ENCODE peak calls at places on chromosomes 1 and 21, in seven cellular contexts. V, B, D, Z, S, Y and P are unnamed samples.

GRCh38 chr1:84855947-84856660 is 36.9 kb downstream of the LPAR3 start:
- DNase-seq in S (no peak), Y (no peak), V (no peak), B (no peak), Z (no peak), D (no peak), P (no peak)

GRCh38 chr1:218775476-218776170 is 398.1 kb upstream of the LYPLAL1 start:
- DNase-seq in S (peak), V (no peak), D (peak), Y (no peak), B (no peak), Z (no peak), P (no peak)

GRCh38 chr21:14241322-14241721 is 25.4 kb downstream of the RBM11 start:
- DNase-seq in Y (no peak), D (no peak), V (no peak), Z (no peak), B (no peak), S (no peak), P (no peak)

GRCh38 chr21:26506951-26507350 is 66.1 kb downstream of the CYYR1 start:
- DNase-seq in Z (no peak), S (peak), Y (peak), D (peak), V (no peak), B (no peak), P (no peak)

GRCh38 chr1:41955461-41956159 is 36.9 kb upstream of the HIVEP3 start:
- DNase-seq in Z (no peak), S (peak), D (peak), B (no peak), Y (peak), V (no peak), P (peak)

GRCh38 chr1:236451796-236452373 is 57.8 kb downstream of the EDARADD start:
- DNase-seq in D (no peak), Z (no peak), B (no peak), V (no peak), Y (no peak), S (no peak), P (no peak)

GRCh38 chr1:183590225-183591191 is at the start of gene NCF2:
- DNase-seq in V (no peak), Y (no peak), S (peak), D (no peak), B (no peak), Z (no peak), P (no peak)

GRCh38 chr21:28150778-28151177 is 841.9 kb downstream of the LTN1 start:
- DNase-seq in D (peak), Z (no peak), B (no peak), S (no peak), V (no peak), Y (no peak), P (peak)

GRCh38 chr21:44299085-44299457 is 782 bp upstream of the PFKL start:
- DNase-seq in V (no peak), D (peak), Y (no peak), S (peak), B (no peak), Z (no peak), P (no peak)

DNA sequence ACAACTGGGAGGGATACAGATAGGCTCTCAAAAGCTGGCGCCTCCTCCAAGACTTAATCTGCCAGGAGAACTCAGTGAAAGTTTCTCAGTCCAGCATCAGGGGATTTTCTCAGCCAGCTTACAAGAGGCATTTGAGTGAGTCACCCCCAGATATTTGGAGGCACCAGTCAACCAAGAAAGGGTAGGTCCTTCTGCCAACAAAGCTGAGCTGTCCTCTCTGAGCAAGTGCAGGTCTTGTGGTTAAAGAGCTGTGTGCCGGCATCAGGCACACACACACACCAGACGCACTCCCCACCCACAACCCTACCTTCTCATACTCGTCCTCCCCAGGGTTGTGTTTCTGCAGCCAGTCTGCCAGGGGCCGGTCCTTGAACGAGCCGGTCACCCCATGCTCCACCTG is 27.0 kb upstream of the PPP1R15B start:
- DNase-seq in B (no peak), S (peak), Y (peak), Z (no peak), V (no peak), D (peak), P (peak)
- H3K4me3 ChIP-seq in B (no peak), S (peak), Y (no peak), Z (no peak), V (no peak), D (no peak), P (no peak)

GRCh38 chr1:67485046-67485811 is 55.0 kb upstream of the SERBP1 start:
- DNase-seq in Y (no peak), Z (no peak), V (no peak), S (no peak), D (no peak), B (no peak), P (no peak)

GRCh38 chr1:67482733-67483482 is 52.7 kb upstream of the SERBP1 start:
- DNase-seq in V (no peak), Z (no peak), D (no peak), B (no peak), S (no peak), Y (no peak), P (no peak)

GRCh38 chr1:67489643-67490042 is 59.4 kb upstream of the SERBP1 start:
- DNase-seq in Y (no peak), B (no peak), Z (no peak), S (peak), D (peak), V (no peak), P (no peak)

GRCh38 chr1:67479146-67479891 is 49.1 kb upstream of the SERBP1 start:
- DNase-seq in D (peak), V (no peak), Z (peak), S (peak), Y (peak), B (no peak), P (no peak)

DNA sequence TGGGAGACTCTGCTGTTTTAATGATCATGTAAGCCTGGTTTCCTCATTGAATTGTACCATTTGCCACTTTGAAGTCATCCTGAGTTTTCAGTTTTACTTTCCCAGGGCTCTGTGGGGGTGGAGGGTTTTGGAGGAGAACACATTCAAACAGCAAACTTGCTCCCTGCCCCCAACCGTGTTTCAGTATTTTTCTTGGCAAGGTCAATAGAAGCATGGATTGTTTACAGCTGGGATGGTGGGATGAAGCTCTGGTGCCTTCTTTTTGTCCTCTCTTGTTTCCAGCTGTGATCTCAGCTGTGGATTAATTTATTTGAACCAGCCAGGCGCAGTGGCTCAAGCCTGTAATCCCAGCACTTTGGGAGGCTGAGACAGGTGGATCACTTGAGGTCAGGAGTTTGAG is 54.3 kb upstream of the SERBP1 start:
- DNase-seq in Y (no peak), V (no peak), S (no peak), B (no peak), D (peak), Z (no peak), P (no peak)
- TF ChIP-seq CTCF in Y (no peak), V (no peak), S (no peak), B (no peak), D (no peak), Z (no peak), P (no peak)

DNA sequence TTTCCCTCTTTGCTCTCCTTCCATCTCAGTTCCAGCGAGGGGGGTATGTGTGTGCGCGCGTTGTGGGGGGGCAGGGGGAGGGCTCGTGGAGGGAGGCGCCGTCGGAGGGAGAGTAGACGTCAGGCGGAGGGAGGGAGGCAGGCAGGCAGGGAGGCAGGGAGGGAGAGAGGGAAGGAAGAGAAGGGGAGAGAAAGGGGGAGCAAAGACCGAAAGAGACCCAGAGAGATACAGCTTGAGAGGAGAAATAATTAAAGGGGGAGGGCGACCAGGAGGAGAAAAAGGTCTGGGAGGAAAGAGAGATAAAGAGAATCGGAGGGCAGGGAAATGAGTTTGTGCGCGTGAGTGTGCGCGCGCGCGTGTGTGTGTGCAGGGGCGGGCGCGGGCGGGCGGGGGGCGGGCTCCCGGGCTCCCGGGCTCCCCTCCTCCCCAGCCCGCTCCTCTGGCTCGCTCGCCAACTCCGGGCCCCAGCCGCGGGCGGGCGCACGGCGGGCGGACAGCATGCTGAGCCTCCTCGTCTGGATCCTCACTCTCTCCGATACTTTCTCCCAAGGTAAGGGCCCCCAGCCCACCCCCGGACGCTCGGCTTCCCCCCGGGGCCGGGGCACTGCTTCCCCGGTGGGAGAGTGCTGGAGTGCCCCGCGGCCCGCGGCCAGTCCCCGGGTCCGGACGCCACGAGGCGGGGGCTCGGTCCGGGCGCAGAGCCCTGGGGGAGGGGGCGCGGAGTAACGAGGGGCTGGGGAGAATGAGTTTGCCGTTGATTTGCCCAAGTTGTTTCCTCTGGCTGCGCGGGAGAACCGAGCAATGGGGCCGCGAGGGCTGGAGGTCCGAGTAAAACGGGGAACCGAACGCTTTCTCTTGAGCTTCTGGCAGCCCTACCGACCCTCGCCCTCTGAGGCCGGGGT is at the start of gene KIRREL1:
- DNase-seq in D (peak), Y (no peak), B (no peak), Z (peak), V (no peak), S (peak), P (no peak)
- H3K4me3 ChIP-seq in D (peak), Y (peak), B (peak), Z (peak), V (peak), S (peak), P (peak)

DNA sequence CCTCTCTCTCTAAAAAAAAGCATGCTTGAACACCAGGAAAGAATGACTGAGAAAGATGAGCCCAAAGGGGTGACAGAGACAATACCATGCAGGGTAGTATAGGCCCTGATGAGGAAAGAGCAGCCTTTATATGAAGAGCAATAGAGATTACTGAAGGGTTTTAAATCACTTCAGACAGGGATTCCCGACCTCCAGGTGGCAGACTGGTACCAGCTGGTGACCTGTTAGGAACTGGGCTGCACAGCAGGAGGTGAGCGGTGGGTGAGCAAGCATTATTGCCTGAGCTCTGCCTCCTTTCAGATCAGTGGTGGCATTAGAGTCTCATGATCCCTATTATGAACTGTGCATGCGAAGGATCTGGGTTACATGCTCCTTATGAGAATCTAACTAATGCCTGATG is 30.8 kb upstream of the GTF2B start:
- DNase-seq in S (no peak), Y (no peak), V (no peak), Z (no peak), B (no peak), D (no peak), P (no peak)
- TF ChIP-seq CTCF in S (no peak), Y (no peak), V (no peak), Z (no peak), B (no peak), D (no peak), P (no peak)

DNA sequence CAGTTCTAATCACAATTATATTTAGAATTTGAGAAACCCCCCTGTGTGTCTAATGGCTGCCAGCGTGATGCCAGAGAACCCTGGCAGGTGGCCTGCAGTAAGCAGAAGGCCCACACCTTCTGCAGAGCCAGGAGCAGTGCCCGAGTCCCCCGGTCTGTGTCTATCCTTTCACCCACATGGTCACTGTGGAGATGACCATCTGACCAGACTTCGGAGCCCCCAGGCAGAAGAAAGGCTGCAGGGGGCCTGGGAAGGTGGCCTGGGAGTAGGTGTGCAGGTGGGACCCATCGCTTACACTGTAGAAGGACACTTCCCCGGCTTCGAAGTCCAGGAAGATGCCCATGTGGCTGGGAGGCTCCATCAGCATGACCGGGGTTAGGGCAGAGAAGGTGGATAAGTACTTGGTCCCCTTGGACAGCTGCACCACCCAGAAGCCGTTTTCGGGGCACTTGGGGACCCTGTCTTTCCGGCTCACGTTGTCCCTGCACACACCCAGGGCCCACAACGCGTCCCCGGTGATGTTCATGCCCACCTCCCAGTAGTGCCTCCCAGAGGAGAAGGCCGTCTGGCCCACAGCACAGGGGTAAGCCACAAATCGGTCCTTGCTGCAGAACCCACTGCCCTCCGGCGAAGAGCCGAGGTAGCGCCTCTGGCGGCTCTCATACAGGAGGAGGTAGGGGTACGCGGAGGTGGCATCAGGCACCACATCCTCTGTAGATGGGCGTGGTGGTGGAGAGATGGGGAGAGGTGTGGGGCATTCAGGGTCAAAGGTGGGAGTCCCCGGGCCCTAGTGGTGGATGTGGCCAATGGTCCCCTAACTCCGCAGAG is 1.6 kb upstream of the TRIM11 start:
- DNase-seq in V (no peak), S (no peak), Z (no peak), Y (no peak), B (peak), D (no peak), P (no peak)
- H3K4me3 ChIP-seq in V (no peak), S (peak), Z (no peak), Y (no peak), B (no peak), D (peak), P (peak)